ENCODE peak calls at places on chromosomes 7 and 10, in nine cellular contexts. N is brain microvascular endothelial cell; Y is adrenal gland; Z is IMR-90; W is HCT116; V is PC-3; R is suprapubic skin; L is osteoblast; X is CD8-positive, alpha-beta T cell. K is an unnamed sample. For H3K36me3, the result is how much of the 10 kb centered on the place peaks cover.

GRCh38 chr7:112868609-112869008 is 78.4 kb upstream of the TMEM168 start:
- DNase-seq in N (no peak), Y (no peak), Z (no peak), W (no peak), V (no peak), R (no peak), L (no peak), X (no peak), K (no peak)

GRCh38 chr10:74213571-74214162 is 62.6 kb downstream of the ADK start:
- DNase-seq in N (peak), Y (no peak), Z (peak), W (peak), V (peak), R (no peak), L (peak), X (peak), K (peak)

GRCh38 chr10:38143587-38143986 is 49.5 kb downstream of the ZNF37A start:
- DNase-seq in N (no peak), Y (peak), Z (peak), W (no peak), V (no peak), R (no peak), L (no peak), X (no peak), K (no peak)

GRCh38 chr7:139915301-139915863 is 86.3 kb downstream of the TBXAS1 start:
- DNase-seq in N (peak), Y (no peak), Z (peak), W (no peak), V (peak), R (no peak), L (no peak), X (no peak), K (no peak)

GRCh38 chr7:8035647-8036518 is 67.3 kb downstream of the GLCCI1 start:
- DNase-seq in N (peak), Y (no peak), Z (peak), W (peak), V (peak), R (no peak), L (no peak), X (peak), K (peak)

GRCh38 chr7:66804001-66804400 is 63.5 kb downstream of the RABGEF1 start:
- DNase-seq in N (no peak), Y (no peak), Z (no peak), W (no peak), V (no peak), R (no peak), L (peak), X (peak), K (no peak)

GRCh38 chr7:38223311-38223710 is 45.3 kb downstream of the STARD3NL start:
- DNase-seq in N (no peak), Y (no peak), Z (no peak), W (no peak), V (no peak), R (no peak), L (no peak), X (no peak), K (no peak)

GRCh38 chr10:94088926-94089381 is 95.2 kb downstream of the PLCE1 start:
- DNase-seq in N (peak), Y (no peak), Z (peak), W (no peak), V (peak), R (no peak), L (peak), X (no peak), K (no peak)

GRCh38 chr7:28072876-28073514 is 107.6 kb downstream of the JAZF1 start:
- DNase-seq in N (no peak), Y (no peak), Z (no peak), W (no peak), V (no peak), R (no peak), L (no peak), X (no peak), K (no peak)

GRCh38 chr7:91182819-91183405 is 81.3 kb upstream of the FZD1 start:
- DNase-seq in N (peak), Y (no peak), Z (peak), W (no peak), V (peak), R (no peak), L (peak), X (no peak), K (no peak)

GRCh38 chr7:124403112-124403511 is 362.5 kb downstream of the GPR37 start:
- DNase-seq in N (no peak), Y (no peak), Z (no peak), W (no peak), V (peak), R (no peak), L (no peak), X (no peak), K (no peak)

GRCh38 chr10:20771053-20771452 is 126.1 kb downstream of the NEBL start:
- DNase-seq in N (no peak), Y (no peak), Z (no peak), W (no peak), V (no peak), R (no peak), L (no peak), X (no peak), K (no peak)
- H3K36me3 ChIP-seq in N (under half), Y (under half), Z (under half), W (under half), V (under half), R (under half), L (under half), X (under half), K (under half)

GRCh38 chr7:4145576-4145975 is 536.5 kb upstream of the FOXK1 start:
- DNase-seq in N (no peak), Y (no peak), Z (no peak), W (no peak), V (no peak), R (no peak), L (peak), X (no peak), K (no peak)
- H3K4me3 ChIP-seq in N (no peak), Y (no peak), Z (no peak), W (no peak), V (no peak), R (no peak), L (no peak), X (no peak), K (no peak)

GRCh38 chr7:6465862-6466261 is 18.1 kb upstream of the DAGLB start:
- DNase-seq in N (no peak), Y (no peak), Z (no peak), W (no peak), V (no peak), R (no peak), L (no peak), X (no peak), K (no peak)
- H3K36me3 ChIP-seq in N (half or more), Y (half or more), Z (half or more), W (half or more), V (half or more), R (half or more), L (half or more), X (under half), K (half or more)

GRCh38 chr10:121194696-121195523 is 343.7 kb downstream of the WDR11 start:
- DNase-seq in N (no peak), Y (no peak), Z (no peak), W (no peak), V (no peak), R (no peak), L (no peak), X (no peak), K (no peak)
- H3K4me3 ChIP-seq in N (no peak), Y (no peak), Z (no peak), W (no peak), V (no peak), R (no peak), L (no peak), X (no peak), K (no peak)

GRCh38 chr10:103086799-103087198 is 106.3 kb downstream of the NT5C2 start:
- DNase-seq in N (no peak), Y (no peak), Z (no peak), W (no peak), V (no peak), R (no peak), L (peak), X (no peak), K (no peak)

GRCh38 chr10:103083266-103083976 is 109.7 kb downstream of the NT5C2 start:
- DNase-seq in N (no peak), Y (no peak), Z (no peak), W (no peak), V (no peak), R (no peak), L (no peak), X (no peak), K (no peak)

GRCh38 chr10:103083977-103084320 is 109.1 kb downstream of the NT5C2 start:
- DNase-seq in N (no peak), Y (no peak), Z (no peak), W (no peak), V (no peak), R (no peak), L (peak), X (no peak), K (no peak)

GRCh38 chr10:103089493-103089892 is 103.6 kb downstream of the NT5C2 start:
- DNase-seq in N (no peak), Y (no peak), Z (no peak), W (no peak), V (no peak), R (no peak), L (no peak), X (no peak), K (no peak)

GRCh38 chr10:103086261-103086660 is 106.8 kb downstream of the NT5C2 start:
- DNase-seq in N (no peak), Y (no peak), Z (peak), W (no peak), V (no peak), R (no peak), L (no peak), X (no peak), K (no peak)
- H3K36me3 ChIP-seq in N (under half), Y (half or more), Z (half or more), W (under half), V (under half), R (half or more), L (under half), X (under half), K (under half)

DNA sequence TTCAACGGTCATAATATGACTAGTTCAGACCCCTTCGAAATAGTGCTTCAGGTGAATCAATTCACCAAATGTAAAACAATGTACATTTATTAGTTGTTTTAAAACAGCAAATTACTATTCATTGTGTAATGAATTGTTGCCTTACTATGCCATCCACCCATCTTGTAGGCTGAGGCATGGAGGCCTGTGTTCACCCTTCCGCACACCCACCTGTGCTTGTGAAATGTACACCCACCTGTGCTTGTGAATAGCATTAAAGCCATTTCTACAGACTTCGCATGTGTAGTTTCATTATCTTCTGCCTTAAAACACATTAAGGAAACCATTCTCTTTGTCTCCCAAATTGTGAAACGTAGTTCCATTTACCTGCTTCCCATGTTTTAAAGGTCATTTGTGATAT is 16.8 kb downstream of the CLRN3 start:
- DNase-seq in N (no peak), Y (no peak), Z (no peak), W (no peak), V (no peak), R (no peak), L (no peak), X (no peak), K (no peak)
- H3K4me3 ChIP-seq in N (no peak), Y (no peak), Z (no peak), W (no peak), V (no peak), R (no peak), L (no peak), X (no peak), K (no peak)

GRCh38 chr7:98930464-98930863 is 52.1 kb downstream of the TRRAP start:
- DNase-seq in N (no peak), Y (no peak), Z (no peak), W (no peak), V (no peak), R (no peak), L (no peak), X (no peak), K (no peak)

GRCh38 chr7:98922392-98923107 is 44.2 kb downstream of the TRRAP start:
- DNase-seq in N (peak), Y (no peak), Z (peak), W (no peak), V (no peak), R (no peak), L (peak), X (no peak), K (no peak)

GRCh38 chr7:98930921-98931320 is 52.6 kb downstream of the TRRAP start:
- DNase-seq in N (peak), Y (no peak), Z (peak), W (no peak), V (no peak), R (no peak), L (peak), X (peak), K (no peak)

GRCh38 chr7:98923512-98923911 is 45.2 kb downstream of the TRRAP start:
- DNase-seq in N (no peak), Y (no peak), Z (no peak), W (no peak), V (no peak), R (no peak), L (no peak), X (no peak), K (no peak)

GRCh38 chr7:98927125-98927524 is 48.8 kb downstream of the TRRAP start:
- DNase-seq in N (no peak), Y (no peak), Z (no peak), W (no peak), V (no peak), R (no peak), L (no peak), X (no peak), K (no peak)
- H3K36me3 ChIP-seq in N (half or more), Y (half or more), Z (half or more), W (half or more), V (under half), R (half or more), L (half or more), X (half or more), K (half or more)

GRCh38 chr10:88971668-88972067 is 18.9 kb upstream of the FAS start:
- DNase-seq in N (no peak), Y (no peak), Z (peak), W (no peak), V (no peak), R (no peak), L (no peak), X (no peak), K (no peak)

GRCh38 chr10:88975377-88975720 is 15.2 kb upstream of the FAS start:
- DNase-seq in N (no peak), Y (no peak), Z (no peak), W (no peak), V (peak), R (no peak), L (no peak), X (no peak), K (no peak)

GRCh38 chr10:88974446-88975376 is 15.9 kb upstream of the FAS start:
- DNase-seq in N (no peak), Y (no peak), Z (peak), W (no peak), V (peak), R (no peak), L (no peak), X (no peak), K (no peak)

GRCh38 chr10:88978463-88978862 is 12.1 kb upstream of the FAS start:
- DNase-seq in N (no peak), Y (no peak), Z (no peak), W (no peak), V (no peak), R (no peak), L (no peak), X (no peak), K (no peak)

DNA sequence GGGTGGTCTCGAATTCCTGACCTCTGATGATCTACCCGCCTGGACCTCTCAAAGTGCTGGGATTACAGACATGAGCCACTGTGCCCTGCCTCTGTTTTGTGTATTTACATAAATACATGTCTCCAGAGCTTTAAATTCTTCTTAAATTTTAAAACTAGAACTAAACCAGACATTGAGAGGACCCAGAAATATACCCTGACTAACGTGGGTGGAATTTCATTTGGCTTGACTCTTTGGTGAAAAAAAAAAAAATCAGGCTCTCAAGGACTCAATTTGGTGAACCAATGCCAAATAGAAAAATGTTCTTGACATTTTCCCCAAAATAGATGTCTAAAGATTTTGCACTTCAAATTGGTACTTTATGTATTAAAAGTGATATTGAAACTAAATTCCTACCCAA is 16.6 kb upstream of the FAS start:
- DNase-seq in N (no peak), Y (no peak), Z (peak), W (no peak), V (no peak), R (no peak), L (no peak), X (no peak), K (no peak)
- H3K4me3 ChIP-seq in N (no peak), Y (peak), Z (no peak), W (no peak), V (no peak), R (peak), L (no peak), X (no peak), K (no peak)

K was measured in HAP-1.